ENCODE peak calls at places on chromosomes 1 and 21, in four cellular contexts. I is GM04504; M is DND-41; N is activated naive CD8-positive, alpha-beta T cell treated with anti-CD3 and anti-CD28 coated beads, Interleukin-2, amount 50 U/mL, for 24 hours. V is an unnamed sample.
A peak's percentile ranks its signal among the peaks of the same experiment; 100 is the strongest.

GRCh38 chr1:111856411-111857135 is 100.9 kb downstream of the DDX20 start:
- DNase-seq in I (no peak), M (no peak), N (no peak), V (no peak)

GRCh38 chr1:204869097-204869496 is 1.6 kb upstream of the NFASC start:
- DNase-seq in I (no peak), M (no peak), N (no peak), V (no peak)

GRCh38 chr1:245679796-245680195 is 525.0 kb downstream of the KIF26B start:
- DNase-seq in I (no peak), M (no peak), N (no peak), V (no peak)

GRCh38 chr1:187143783-187144182 is 315.0 kb downstream of the PLA2G4A start:
- DNase-seq in I (no peak), M (no peak), N (no peak), V (no peak)

GRCh38 chr1:151612506-151613274 is 840 bp downstream of the SNX27 start:
- DNase-seq in I (no peak), M (peak; percentile 57), N (peak; percentile 32), V (no peak)

GRCh38 chr1:171566467-171566866 is 55.6 kb upstream of the MYOCOS start:
- DNase-seq in I (no peak), M (no peak), N (no peak), V (peak; percentile 4)

GRCh38 chr1:232868793-232869491 is 63.7 kb downstream of the MAP10 start:
- DNase-seq in I (peak; percentile 93), M (peak; percentile 20), N (no peak), V (peak; percentile 39)

GRCh38 chr1:228860911-228861829 is 125.9 kb downstream of the RHOU start:
- DNase-seq in I (peak; percentile 54), M (no peak), N (no peak), V (peak; percentile 77)

GRCh38 chr1:210236840-210237409 is 4.3 kb downstream of the SERTAD4 start:
- DNase-seq in I (no peak), M (no peak), N (no peak), V (no peak)

GRCh38 chr1:86714561-86715244 is 10.3 kb downstream of the SH3GLB1 start:
- DNase-seq in I (no peak), M (no peak), N (no peak), V (no peak)

GRCh38 chr1:77465922-77466321 is 184.1 kb downstream of the AK5 start:
- DNase-seq in I (no peak), M (no peak), N (no peak), V (no peak)

GRCh38 chr21:38115870-38116269 is 140.9 kb upstream of the KCNJ15 start:
- DNase-seq in I (no peak), M (no peak), N (no peak), V (no peak)

GRCh38 chr21:32348604-32349332 is 44.0 kb downstream of the URB1 start:
- DNase-seq in I (no peak), M (no peak), N (no peak), V (no peak)